ENCODE peak calls at places on chromosomes 5 and 9, in four cellular contexts. E is GM12878, P is HepG2, W is K562. B is an unnamed sample.

GRCh38 chr5:129670944-129671343 is 77.0 kb upstream of the MINAR2 start:
- DNase-seq in W (no peak), E (no peak), P (no peak), B (no peak)

GRCh38 chr5:54713923-54714581 is 196.5 kb downstream of the SNX18 start:
- DNase-seq in P (no peak), W (no peak), E (no peak), B (no peak)

GRCh38 chr5:112419596-112420110 is 576 bp upstream of the EPB41L4A start:
- DNase-seq in W (peak), P (no peak), E (no peak), B (peak)

GRCh38 chr5:104111622-104112021 is 549.0 kb upstream of the NUDT12 start:
- DNase-seq in E (no peak), W (no peak), P (peak), B (no peak)

GRCh38 chr9:116336133-116336862 is 182.7 kb downstream of the PAPPA start:
- DNase-seq in E (no peak), P (peak), W (no peak), B (no peak)

GRCh38 chr5:98214240-98215051 is 559.0 kb upstream of the RGMB start:
- DNase-seq in E (no peak), P (no peak), W (no peak), B (no peak)

GRCh38 chr5:36059571-36060515 is 6.8 kb downstream of the UGT3A2 start:
- DNase-seq in P (no peak), E (no peak), W (no peak), B (no peak)

GRCh38 chr9:124216474-124217176 is 41.1 kb upstream of the NEK6 start:
- DNase-seq in W (no peak), P (no peak), E (peak), B (no peak)

GRCh38 chr9:133673260-133673658 is 37.1 kb downstream of the DBH start:
- DNase-seq in P (no peak), W (no peak), E (no peak), B (no peak)

GRCh38 chr5:37833990-37834389 is 5.9 kb downstream of the GDNF start:
- DNase-seq in W (no peak), E (no peak), P (no peak), B (no peak)

GRCh38 chr5:124289641-124290201 is 456.7 kb downstream of the ZNF608 start:
- DNase-seq in W (no peak), E (no peak), P (peak), B (peak)

GRCh38 chr5:133229931-133230664 is 178.3 kb downstream of the HSPA4 start:
- DNase-seq in P (no peak), W (no peak), E (no peak), B (no peak)

GRCh38 chr5:555058-555623 is 30.9 kb upstream of the SLC9A3 start:
- DNase-seq in E (no peak), P (no peak), W (no peak), B (no peak)

GRCh38 chr5:52725065-52725746 is 62.5 kb upstream of the ITGA1 start:
- DNase-seq in W (no peak), E (no peak), P (peak), B (no peak)

GRCh38 chr5:173972844-173973613 is 15.9 kb upstream of the C5orf47 start:
- DNase-seq in W (peak), E (peak), P (peak), B (peak)

GRCh38 chr5:179346401-179346800 is 1.1 kb upstream of the ADAMTS2 start:
- DNase-seq in E (no peak), P (no peak), W (no peak), B (no peak)

GRCh38 chr5:127911619-127912018 is 171.9 kb upstream of the SLC12A2 start:
- DNase-seq in P (peak), E (no peak), W (no peak), B (no peak)

GRCh38 chr9:38065369-38066075 is 3.5 kb downstream of the SHB start:
- DNase-seq in E (no peak), P (no peak), W (peak), B (no peak)

GRCh38 chr9:125998837-125999503 is 251.8 kb downstream of the PBX3 start:
- DNase-seq in P (no peak), E (no peak), W (no peak), B (no peak)

GRCh38 chr9:68457803-68458202 is 82.9 kb downstream of the TMEM252 start:
- DNase-seq in W (no peak), P (no peak), E (no peak), B (no peak)

GRCh38 chr5:68681929-68682328 is 411.9 kb upstream of the SLC30A5 start:
- DNase-seq in P (no peak), E (no peak), W (no peak), B (no peak)

GRCh38 chr5:68682400-68683152 is 411.2 kb upstream of the SLC30A5 start:
- DNase-seq in E (no peak), W (no peak), P (no peak), B (no peak)

GRCh38 chr5:68683632-68684035 is 410.2 kb upstream of the SLC30A5 start:
- DNase-seq in W (no peak), P (no peak), E (no peak), B (no peak)

GRCh38 chr5:68685861-68686260 is 408.0 kb upstream of the SLC30A5 start:
- DNase-seq in W (no peak), P (no peak), E (no peak), B (no peak)

DNA sequence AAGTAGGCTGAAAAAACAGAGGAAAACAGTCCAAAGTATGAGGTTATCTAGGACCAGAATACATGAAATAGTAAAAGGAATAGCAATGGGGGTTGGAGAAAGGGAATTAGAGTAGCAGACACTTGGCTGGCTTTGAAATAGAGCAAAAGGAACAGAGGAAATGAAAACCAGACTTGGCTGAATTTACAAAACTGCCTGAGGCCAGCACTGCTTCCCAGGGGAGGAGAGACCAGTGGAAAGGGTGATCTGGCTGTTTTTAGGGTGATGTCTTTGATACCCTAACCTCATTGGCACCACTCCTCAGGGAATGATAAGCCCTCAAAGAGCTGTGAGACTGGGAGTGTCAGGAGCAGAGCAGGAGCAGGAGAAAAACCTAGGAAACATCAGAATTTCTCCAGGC is 413.4 kb upstream of the SLC30A5 start:
- DNase-seq in E (no peak), P (no peak), W (no peak), B (no peak)
- TF ChIP-seq MAX in E (no peak), P (no peak), W (no peak), B (no peak)

DNA sequence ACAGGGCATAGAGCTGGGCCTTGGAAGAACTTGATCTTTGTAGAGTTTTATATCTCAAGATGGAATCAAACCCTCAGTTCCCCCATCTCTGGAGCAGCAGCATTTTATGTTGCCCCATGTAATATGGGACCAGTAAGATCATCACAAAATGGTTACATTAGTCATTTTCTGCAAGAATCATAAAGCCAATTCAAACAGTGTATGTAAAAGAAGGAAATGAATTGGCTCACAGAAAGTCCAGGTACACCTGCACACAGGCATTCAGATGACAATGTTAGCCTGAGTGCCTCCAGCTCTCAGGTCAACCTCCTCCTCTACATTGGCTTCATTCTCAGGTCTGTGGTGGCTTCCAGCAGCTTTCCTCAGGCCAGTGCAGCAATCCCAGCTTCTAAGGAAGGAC is 35.1 kb downstream of the CYFIP2 start:
- DNase-seq in W (no peak), E (no peak), P (no peak), B (no peak)
- TF ChIP-seq ETV6 in W (no peak), E (no peak), P (no peak), B (no peak)

GRCh38 chr5:178287091-178287790 is 54.6 kb upstream of the PHYKPL start:
- DNase-seq in P (no peak), E (no peak), W (no peak), B (no peak)
- TF ChIP-seq MAX in P (no peak), E (no peak), W (no peak), B (no peak)

DNA sequence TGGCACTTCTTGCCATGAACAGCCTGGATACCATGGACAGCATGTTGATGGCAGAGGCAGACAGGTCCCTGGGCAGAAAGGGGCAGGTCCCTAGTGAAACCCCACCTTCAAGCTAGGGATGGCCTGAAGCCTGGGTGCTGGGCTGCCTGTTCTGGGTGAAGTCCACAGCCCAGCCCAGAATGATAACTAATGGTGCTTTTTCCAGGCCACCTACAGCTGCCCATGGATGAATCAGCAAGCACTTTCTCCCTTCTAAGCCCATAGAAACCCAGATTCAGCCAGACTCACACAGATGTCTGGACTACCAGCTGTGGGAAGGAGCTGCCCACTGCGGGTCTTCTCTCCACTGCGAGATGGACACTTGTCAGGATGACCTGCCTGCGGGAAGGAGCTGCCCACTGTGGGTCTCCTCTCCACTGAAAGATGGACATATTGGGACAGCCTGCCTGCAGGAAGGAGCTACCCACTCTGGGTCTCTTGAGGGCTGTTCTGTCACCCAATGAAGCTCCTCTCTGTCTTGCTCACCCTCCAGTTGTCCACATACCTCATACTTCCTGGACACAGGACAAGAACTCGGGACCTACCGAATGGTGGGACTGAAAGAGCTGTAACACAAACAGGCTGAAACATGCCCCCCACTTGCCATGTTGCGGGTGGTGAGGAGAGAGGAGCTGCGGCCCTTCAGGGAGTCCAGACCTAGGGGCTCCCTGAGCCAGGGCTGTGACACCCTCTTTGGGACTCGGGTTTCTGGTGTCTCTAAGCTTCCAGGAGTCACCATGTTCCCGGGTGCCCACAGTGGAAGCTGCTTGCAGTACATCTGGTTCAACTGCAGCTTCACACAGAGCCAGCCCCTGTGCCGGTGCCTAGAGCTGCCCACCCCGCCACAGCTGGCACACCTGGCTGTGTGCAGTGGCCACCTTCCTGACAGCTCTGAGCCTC is 60.7 kb upstream of the SYNPO start:
- DNase-seq in P (no peak), E (no peak), W (no peak), B (no peak)
- TF ChIP-seq ETV6 in P (no peak), E (no peak), W (no peak), B (no peak)

DNA sequence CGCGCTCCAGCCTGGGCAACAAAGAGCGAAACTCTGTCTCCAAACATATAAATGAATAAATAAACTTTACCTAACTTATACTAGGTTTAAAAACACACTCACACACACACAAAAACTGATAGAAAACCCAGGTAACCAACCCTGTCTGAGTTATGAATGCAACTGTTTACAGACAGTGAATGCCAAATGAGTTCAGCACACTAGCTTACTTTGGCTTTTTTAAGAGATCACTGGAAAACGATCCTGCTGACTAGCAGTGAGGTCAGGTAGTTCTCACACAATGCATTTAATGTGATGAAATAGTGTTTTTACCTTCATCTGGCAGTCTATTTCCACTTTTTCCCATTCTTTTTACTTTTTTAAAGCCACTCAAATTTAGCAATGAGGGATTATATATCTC is 22.4 kb downstream of the FAF2 start:
- DNase-seq in E (no peak), W (no peak), P (no peak), B (no peak)
- TF ChIP-seq MAX in E (no peak), W (no peak), P (no peak), B (no peak)

GRCh38 chr5:115389799-115390382 is 93.4 kb upstream of the CCDC112 start:
- DNase-seq in P (no peak), W (no peak), E (no peak), B (peak)
- TF ChIP-seq ETV6 in P (no peak), W (no peak), E (no peak), B (peak)

DNA sequence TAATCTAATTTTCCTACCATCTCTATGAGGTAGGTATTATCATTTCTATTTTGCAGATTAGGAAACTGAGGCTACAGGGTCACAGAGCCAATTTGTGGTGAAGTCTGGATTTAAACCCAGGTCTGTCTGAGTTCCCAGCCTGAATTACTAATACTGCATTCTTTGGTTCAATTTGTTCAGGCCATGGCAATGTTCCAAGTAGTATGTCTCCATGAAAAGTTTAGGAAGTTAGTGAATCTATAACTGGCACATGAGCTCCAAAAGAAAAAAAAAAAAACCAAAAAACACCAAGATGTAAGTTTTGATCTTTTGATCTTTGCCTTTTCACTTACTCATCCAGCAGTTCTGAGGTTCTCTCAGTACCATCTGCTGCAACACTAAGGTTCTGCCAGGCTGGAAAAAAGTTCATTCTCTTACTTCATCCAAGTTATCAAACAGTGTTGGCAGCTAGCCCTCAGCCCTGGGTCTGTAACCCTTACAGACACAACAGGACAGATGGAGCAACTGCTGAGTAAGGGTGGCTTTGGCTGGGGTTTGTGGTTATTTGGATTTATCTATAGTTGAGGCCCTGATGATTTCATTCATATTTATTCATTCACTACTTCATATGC is 4.4 kb upstream of the TMEM268 start:
- DNase-seq in E (no peak), W (no peak), P (no peak), B (no peak)
- TF ChIP-seq MAX in E (no peak), W (no peak), P (no peak), B (no peak)

GRCh38 chr9:20604561-20604960 is 17.7 kb downstream of the MLLT3 start:
- DNase-seq in W (no peak), E (no peak), P (no peak), B (no peak)

GRCh38 chr9:20601292-20601691 is 21.0 kb downstream of the MLLT3 start:
- DNase-seq in E (no peak), W (no peak), P (no peak), B (no peak)

GRCh38 chr9:20599195-20599594 is 23.1 kb downstream of the MLLT3 start:
- DNase-seq in P (no peak), W (no peak), E (no peak), B (no peak)

GRCh38 chr9:20606637-20607036 is 15.7 kb downstream of the MLLT3 start:
- DNase-seq in P (no peak), E (no peak), W (no peak), B (no peak)

DNA sequence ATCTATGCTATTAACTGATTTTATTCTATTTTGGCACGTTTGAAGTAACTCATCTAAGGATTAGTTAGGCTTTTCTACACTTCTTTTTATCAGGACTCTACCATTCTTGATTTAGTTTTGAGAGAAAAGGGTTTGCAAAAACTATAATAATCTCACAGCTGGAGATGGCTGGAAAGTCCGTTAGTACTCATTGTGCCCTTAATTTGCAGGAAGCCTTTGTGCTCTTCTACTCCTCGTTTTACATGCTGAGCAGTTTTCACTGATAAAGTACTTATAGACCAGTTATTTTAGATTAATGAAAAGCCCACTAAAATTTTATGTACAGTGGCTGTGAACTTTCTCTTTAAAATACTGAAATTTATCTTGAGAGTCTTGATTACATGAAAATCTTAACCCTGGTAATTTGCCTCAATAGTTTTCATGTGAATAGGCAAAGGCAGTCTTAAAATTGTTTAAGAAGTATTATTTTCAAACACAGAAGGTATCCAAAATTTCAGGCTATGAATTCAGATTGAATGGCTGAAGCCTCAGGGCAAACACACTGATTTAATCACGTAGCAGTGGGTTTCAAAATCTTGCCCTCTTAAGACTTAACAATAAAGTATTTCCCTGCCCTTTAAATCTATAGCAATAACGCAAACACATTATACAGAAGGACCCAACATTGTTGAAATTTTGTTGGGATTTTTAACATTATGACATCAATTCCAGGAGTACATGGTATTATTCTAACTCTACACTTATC is 18.6 kb downstream of the MLLT3 start:
- DNase-seq in P (no peak), W (no peak), E (no peak), B (no peak)
- TF ChIP-seq ETV6 in P (no peak), W (no peak), E (no peak), B (no peak)

GRCh38 chr9:91151014-91151740 is 210.5 kb downstream of the AUH start:
- DNase-seq in W (no peak), P (no peak), E (peak), B (no peak)
- TF ChIP-seq MAX in W (no peak), P (no peak), E (no peak), B (no peak)

DNA sequence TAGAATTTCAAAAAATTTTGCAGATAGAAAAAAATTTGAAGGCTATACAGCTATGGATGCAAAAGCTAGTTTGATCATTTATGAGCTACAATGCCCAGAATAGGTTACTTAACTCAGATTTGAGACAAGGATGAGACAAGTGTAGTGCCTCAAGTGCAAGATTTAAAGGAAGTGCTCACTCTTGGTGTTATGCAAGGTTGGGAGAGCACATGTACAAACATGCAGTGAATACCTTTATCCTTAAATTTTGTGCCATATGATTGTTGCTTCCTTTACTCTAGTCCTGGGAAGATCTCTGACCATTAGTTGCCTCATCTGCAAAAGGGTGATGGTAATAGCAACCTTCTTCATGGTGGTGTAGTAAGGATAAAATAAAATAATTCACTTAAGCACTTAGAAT is 31.7 kb upstream of the PPP2R2B start:
- DNase-seq in P (no peak), W (no peak), E (no peak), B (no peak)
- TF ChIP-seq ETV6 in P (no peak), W (no peak), E (no peak), B (no peak)